ENCODE peak calls at places on chromosomes 4 and X, in six cellular contexts. B is astrocyte of the spinal cord, M is omental fat pad, S is GM20000, P is cardiac muscle cell, R is left ventricle myocardium inferior. C is an unnamed sample.

GRCh38 chr4:102809190-102809589 is 18.2 kb downstream of the UBE2D3 start:
- DNase-seq in S (no peak), M (no peak), B (no peak), R (no peak), P (no peak), C (no peak)

GRCh38 chrX:120769576-120770341 is 105.9 kb downstream of the CT47B1 start:
- DNase-seq in P (peak; percentile 28), B (peak; percentile 66), S (no peak), R (no peak), M (no peak), C (peak; percentile 32)

GRCh38 chrX:150616863-150617198 is 48.4 kb downstream of the MTM1 start:
- DNase-seq in B (peak; percentile 20), R (no peak), M (no peak), P (no peak), S (no peak), C (no peak)

GRCh38 chrX:8848921-8849320 is 47.7 kb upstream of the FAM9A start:
- DNase-seq in P (no peak), S (no peak), B (no peak), M (no peak), R (no peak), C (no peak)

GRCh38 chrX:149004936-149005335 is 500.2 kb downstream of the IDS start:
- DNase-seq in P (no peak), R (no peak), M (no peak), S (peak; percentile 7), B (no peak), C (no peak)

GRCh38 chr4:185774076-185774731 is 37.8 kb downstream of the SORBS2 start:
- DNase-seq in B (peak; percentile 43), P (peak; percentile 39), R (no peak), S (no peak), M (no peak), C (no peak)

GRCh38 chr4:56348582-56348981 is 38.7 kb downstream of the AASDH start:
- DNase-seq in B (no peak), M (no peak), R (no peak), S (no peak), P (no peak), C (no peak)

GRCh38 chrX:68842781-68843581 is 14.2 kb downstream of the EFNB1 start:
- DNase-seq in B (peak; percentile 77), R (peak; percentile 20), M (no peak), P (no peak), S (no peak), C (no peak)

GRCh38 chrX:7706032-7706431 is 136.9 kb upstream of the VCX start:
- DNase-seq in B (peak; percentile 6), P (no peak), R (no peak), S (no peak), M (no peak), C (no peak)

GRCh38 chr4:40307627-40308497 is 27.3 kb upstream of the CHRNA9 start:
- DNase-seq in P (no peak), M (no peak), S (peak; percentile 31), B (no peak), R (peak; percentile 18), C (no peak)

GRCh38 chr4:82851902-82852750 is 38.8 kb downstream of the SEC31A start:
- DNase-seq in S (peak; percentile 9), B (peak; percentile 49), M (no peak), R (no peak), P (peak; percentile 35), C (no peak)
- TF ChIP-seq CTCF in S (peak; percentile 22), B (peak; percentile 52), M (no peak), R (peak; percentile 56), P (peak; percentile 47), C (peak; percentile 37)

GRCh38 chr4:104815593-104816156 is 321.0 kb upstream of the CXXC4 start:
- DNase-seq in R (no peak), S (no peak), P (no peak), M (no peak), B (peak; percentile 24), C (no peak)

GRCh38 chr4:104811727-104812126 is 317.0 kb upstream of the CXXC4 start:
- DNase-seq in B (no peak), P (no peak), R (no peak), S (no peak), M (no peak), C (no peak)
- TF ChIP-seq CTCF in B (no peak), P (no peak), R (no peak), S (no peak), M (no peak), C (no peak)

GRCh38 chr4:151575646-151576045 is 166.7 kb downstream of the FHIP1A start:
- DNase-seq in M (no peak), R (no peak), S (no peak), B (no peak), P (no peak), C (no peak)

GRCh38 chr4:151573945-151574344 is 165.0 kb downstream of the FHIP1A start:
- DNase-seq in S (no peak), R (no peak), M (no peak), B (no peak), P (no peak), C (no peak)

GRCh38 chr4:151573474-151573873 is 164.5 kb downstream of the FHIP1A start:
- DNase-seq in B (no peak), S (no peak), P (no peak), M (no peak), R (no peak), C (no peak)

GRCh38 chr4:151574968-151575367 is 166.0 kb downstream of the FHIP1A start:
- DNase-seq in R (no peak), M (no peak), P (no peak), B (no peak), S (no peak), C (no peak)

DNA sequence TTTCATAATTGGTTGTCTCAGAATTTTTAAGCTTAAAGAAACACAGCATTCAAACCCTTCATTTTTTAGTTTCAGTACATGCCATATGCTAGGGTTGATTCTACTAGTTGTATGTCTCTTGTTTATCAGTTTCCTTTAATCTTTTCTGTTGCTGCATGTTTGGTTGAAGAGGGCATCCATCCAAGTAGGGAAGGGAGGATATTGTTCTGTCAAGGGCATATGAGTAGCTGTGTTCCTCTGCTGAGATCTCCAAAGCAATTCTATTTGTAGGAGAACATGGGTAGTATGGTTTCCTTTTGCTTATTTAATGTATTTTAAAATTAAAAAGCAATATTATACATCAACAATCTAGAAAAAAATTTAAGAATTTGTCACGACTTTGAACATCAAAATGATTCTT is 167.7 kb downstream of the FHIP1A start:
- DNase-seq in M (no peak), R (no peak), B (no peak), S (no peak), P (no peak), C (no peak)
- TF ChIP-seq CTCF in M (no peak), R (no peak), B (no peak), S (no peak), P (no peak), C (no peak)

GRCh38 chr4:90030953-90031352 is 96.2 kb upstream of the CCSER1 start:
- DNase-seq in M (no peak), P (peak; percentile 13), R (no peak), S (no peak), B (no peak), C (no peak)
- TF ChIP-seq CTCF in M (no peak), P (no peak), R (peak; percentile 19), S (no peak), B (peak; percentile 33), C (no peak)

C was measured in GM13977.